ENCODE peak calls at places on chromosomes 5 and 9, in ten cellular contexts. A is neuronal stem cell, D is AG10803, C is iris pigment epithelial cell, E is left cardiac atrium, P is HS-5, R is amniotic epithelial cell, K is brain microvascular endothelial cell, N is hippocampal formation, S is ELF-1. L is an unnamed sample.

GRCh38 chr5:175836741-175837729 is 34.3 kb upstream of the CPLX2 start:
- DNase-seq in S (peak; percentile 28), C (no peak), K (no peak), D (no peak), R (no peak), N (no peak), P (no peak), A (no peak), E (no peak), L (no peak)

GRCh38 chr9:110996436-110997224 is 41.6 kb downstream of the LPAR1 start:
- DNase-seq in E (peak; percentile 41), S (no peak), A (no peak), K (no peak), P (no peak), D (peak; percentile 94), N (no peak), R (peak; percentile 87), C (peak; percentile 92), L (peak; percentile 40)

GRCh38 chr5:115351356-115352195 is 55.1 kb upstream of the CCDC112 start:
- DNase-seq in N (no peak), P (no peak), R (peak; percentile 77), D (peak; percentile 43), E (no peak), K (peak; percentile 63), C (peak; percentile 79), S (no peak), A (no peak), L (peak; percentile 42)

GRCh38 chr5:147259837-147260236 is 25.0 kb downstream of the STK32A start:
- DNase-seq in P (no peak), C (no peak), D (no peak), S (no peak), K (no peak), N (no peak), E (no peak), A (no peak), R (no peak), L (no peak)

GRCh38 chr9:120947222-120947621 is 20.6 kb upstream of the TRAF1 start:
- DNase-seq in S (no peak), A (no peak), K (no peak), E (no peak), D (no peak), R (no peak), C (no peak), P (no peak), N (no peak), L (no peak)

GRCh38 chr9:120937127-120937526 is 10.5 kb upstream of the TRAF1 start:
- DNase-seq in K (no peak), P (no peak), A (no peak), S (no peak), N (no peak), D (no peak), C (no peak), R (no peak), E (peak; percentile 68), L (no peak)

GRCh38 chr5:140855772-140856674 is at the start of gene PCDHA10:
- DNase-seq in P (no peak), A (peak; percentile 24), S (peak; percentile 64), R (no peak), C (no peak), E (no peak), D (no peak), N (no peak), K (no peak), L (peak; percentile 26)

GRCh38 chr5:74231697-74232096 is 408.8 kb downstream of the ENC1 start:
- DNase-seq in P (no peak), D (no peak), E (no peak), A (no peak), S (no peak), N (no peak), C (no peak), R (no peak), K (peak; percentile 40), L (no peak)

GRCh38 chr5:170218730-170219129 is 14.1 kb upstream of the C5orf58 start:
- DNase-seq in S (no peak), A (no peak), N (no peak), C (no peak), E (no peak), R (no peak), K (no peak), D (no peak), P (no peak), L (no peak)

GRCh38 chr5:179304466-179304865 is 40.8 kb downstream of the ADAMTS2 start:
- DNase-seq in S (no peak), N (no peak), E (no peak), K (peak; percentile 71), D (peak; percentile 97), P (peak; percentile 83), A (no peak), C (peak; percentile 88), R (peak; percentile 91), L (peak; percentile 87)

GRCh38 chr9:89985078-89985477 is 380.3 kb downstream of the GADD45G start:
- DNase-seq in D (no peak), K (no peak), E (no peak), A (no peak), S (no peak), N (no peak), C (no peak), R (no peak), P (no peak), L (no peak)

GRCh38 chr5:181259283-181259682 is 1.7 kb downstream of the TRIM52 start:
- DNase-seq in E (no peak), N (no peak), A (no peak), D (no peak), P (no peak), C (no peak), R (no peak), S (no peak), K (no peak), L (no peak)

GRCh38 chr5:144429405-144429804 is 258.7 kb downstream of the KCTD16 start:
- DNase-seq in S (no peak), E (no peak), N (no peak), D (no peak), P (no peak), K (no peak), A (no peak), C (no peak), R (no peak), L (no peak)

GRCh38 chr5:12845549-12846159 is 941.4 kb upstream of the CTNND2 start:
- DNase-seq in P (no peak), S (no peak), R (no peak), N (no peak), D (no peak), E (no peak), K (no peak), C (no peak), A (no peak), L (no peak)

GRCh38 chr9:121976751-121977150 is 116.4 kb downstream of the TTLL11 start:
- DNase-seq in C (peak; percentile 74), P (no peak), E (no peak), A (no peak), K (peak; percentile 72), D (peak; percentile 55), S (no peak), N (no peak), R (peak; percentile 81), L (peak; percentile 47)

GRCh38 chr5:132687995-132688394 is 14.2 kb downstream of the IL4 start:
- DNase-seq in P (no peak), S (no peak), E (no peak), K (no peak), A (no peak), C (no peak), D (no peak), N (no peak), R (no peak), L (no peak)

GRCh38 chr9:15211160-15211993 is 95.6 kb downstream of the TTC39B start:
- DNase-seq in E (peak; percentile 40), D (peak; percentile 79), C (peak; percentile 77), A (peak; percentile 67), N (peak; percentile 30), R (peak; percentile 81), S (peak; percentile 70), P (peak; percentile 34), K (peak; percentile 82), L (peak; percentile 12)

GRCh38 chr5:174239718-174240117 is 194.2 kb downstream of the NSG2 start:
- DNase-seq in S (no peak), E (no peak), K (no peak), A (no peak), N (no peak), D (no peak), P (no peak), R (no peak), C (no peak), L (no peak)

GRCh38 chr5:120538644-120539043 is 74.5 kb downstream of the PRR16 start:
- DNase-seq in A (no peak), K (peak; percentile 49), N (no peak), E (no peak), C (peak; percentile 61), S (peak; percentile 14), D (peak; percentile 46), P (no peak), R (peak; percentile 47), L (peak; percentile 55)

GRCh38 chr9:15743512-15743911 is 190.7 kb downstream of the CCDC171 start:
- DNase-seq in R (no peak), S (no peak), D (no peak), E (no peak), K (no peak), N (no peak), C (no peak), A (no peak), P (no peak), L (no peak)

GRCh38 chr9:135809166-135809565 is 98.2 kb downstream of the CAMSAP1 start:
- DNase-seq in R (no peak), K (peak; percentile 42), D (peak; percentile 63), E (no peak), P (peak; percentile 38), C (no peak), A (no peak), N (no peak), S (no peak), L (no peak)

GRCh38 chr9:131635285-131635684 is 90.0 kb downstream of the PRRT1B start:
- DNase-seq in S (peak; percentile 84), E (peak; percentile 86), N (peak; percentile 14), P (peak; percentile 93), A (no peak), K (peak; percentile 98), D (peak; percentile 96), R (peak; percentile 97), C (peak; percentile 98), L (peak; percentile 92)

GRCh38 chr5:82222597-82223574 is 55.3 kb downstream of the RPS23 start:
- DNase-seq in S (no peak), N (no peak), C (peak; percentile 29), A (no peak), R (peak; percentile 84), K (no peak), P (no peak), D (peak; percentile 27), E (no peak), L (no peak)

GRCh38 chr9:111597852-111598729 is 1.4 kb downstream of the PTGR1 start:
- DNase-seq in E (peak; percentile 64), N (peak; percentile 12), D (peak; percentile 63), K (peak; percentile 53), P (peak; percentile 25), A (peak; percentile 49), C (peak; percentile 72), S (peak; percentile 80), R (peak; percentile 66), L (peak; percentile 32)

GRCh38 chr9:90124961-90125360 is 517.7 kb downstream of the DIRAS2 start:
- DNase-seq in R (no peak), A (no peak), K (no peak), S (no peak), E (no peak), C (no peak), D (peak; percentile 88), P (peak; percentile 43), N (no peak), L (no peak)

GRCh38 chr5:113147088-113147487 is 170.5 kb downstream of the DCP2 start:
- DNase-seq in A (no peak), N (no peak), E (no peak), R (peak; percentile 99), C (peak; percentile 93), K (peak; percentile 79), P (peak; percentile 88), S (no peak), D (peak; percentile 91), L (peak; percentile 88)

GRCh38 chr5:153907170-153907775 is 131.4 kb downstream of the FAM114A2 start:
- DNase-seq in K (no peak), D (peak; percentile 86), N (no peak), R (no peak), P (no peak), E (no peak), A (no peak), C (no peak), S (no peak), L (no peak)

GRCh38 chr9:113523421-113524141 is 60.1 kb downstream of the RGS3 start:
- DNase-seq in A (no peak), R (peak; percentile 51), C (no peak), E (peak; percentile 79), N (no peak), K (peak; percentile 25), P (no peak), D (no peak), S (no peak), L (no peak)